ENCODE peak calls at places on chromosome 16, in eight cellular contexts. One of them, this sample, is unnamed.
A peak's percentile ranks its signal among the peaks of the same experiment; 100 is the strongest.

GRCh38 chr16:5065813-5066212 is at the start of gene C16orf89:
- DNase-seq in left ventricle myocardium inferior: no peak
- DNase-seq in tibial artery: no peak
- DNase-seq in adrenal gland: no peak
- DNase-seq in uterus: no peak
- DNase-seq in AG10803: no peak
- DNase-seq in neural progenitor cell: no peak
- DNase-seq in fibroblast of mammary gland: no peak
- DNase-seq in this sample: no peak

GRCh38 chr16:72404299-72404698 is 232.3 kb upstream of the PMFBP1 start:
- DNase-seq in AG10803: peak; percentile 25
- DNase-seq in left ventricle myocardium inferior: no peak
- DNase-seq in neural progenitor cell: no peak
- DNase-seq in tibial artery: no peak
- DNase-seq in uterus: no peak
- DNase-seq in fibroblast of mammary gland: peak; percentile 19
- DNase-seq in adrenal gland: no peak
- DNase-seq in this sample: no peak

GRCh38 chr16:67233596-67233995 is 6.7 kb downstream of the TMEM208 start:
- DNase-seq in AG10803: no peak
- DNase-seq in adrenal gland: no peak
- DNase-seq in fibroblast of mammary gland: no peak
- DNase-seq in neural progenitor cell: no peak
- DNase-seq in tibial artery: no peak
- DNase-seq in left ventricle myocardium inferior: no peak
- DNase-seq in uterus: no peak
- DNase-seq in this sample: peak; percentile 66

GRCh38 chr16:76942089-76942488 is 248.9 kb upstream of the MON1B start:
- DNase-seq in tibial artery: no peak
- DNase-seq in adrenal gland: no peak
- DNase-seq in neural progenitor cell: no peak
- DNase-seq in left ventricle myocardium inferior: no peak
- DNase-seq in AG10803: no peak
- DNase-seq in fibroblast of mammary gland: no peak
- DNase-seq in uterus: no peak
- DNase-seq in this sample: no peak

GRCh38 chr16:19697756-19698318 is 20.2 kb downstream of the KNOP1 start:
- DNase-seq in left ventricle myocardium inferior: no peak
- DNase-seq in uterus: no peak
- DNase-seq in adrenal gland: peak; percentile 59
- DNase-seq in fibroblast of mammary gland: no peak
- DNase-seq in tibial artery: no peak
- DNase-seq in AG10803: no peak
- DNase-seq in neural progenitor cell: no peak
- DNase-seq in this sample: no peak

GRCh38 chr16:81582655-81583441 is 138.2 kb downstream of the CMIP start:
- DNase-seq in AG10803: peak; percentile 63
- DNase-seq in neural progenitor cell: peak; percentile 37
- DNase-seq in adrenal gland: peak; percentile 86
- DNase-seq in uterus: no peak
- DNase-seq in fibroblast of mammary gland: no peak
- DNase-seq in left ventricle myocardium inferior: no peak
- DNase-seq in tibial artery: no peak
- DNase-seq in this sample: peak; percentile 80

GRCh38 chr16:56774009-56774408 is 44.1 kb downstream of the NUP93 start:
- DNase-seq in left ventricle myocardium inferior: no peak
- DNase-seq in adrenal gland: no peak
- DNase-seq in uterus: no peak
- DNase-seq in tibial artery: no peak
- DNase-seq in AG10803: no peak
- DNase-seq in fibroblast of mammary gland: no peak
- DNase-seq in neural progenitor cell: no peak
- DNase-seq in this sample: no peak

GRCh38 chr16:35733971-35734702 is 2274.7 kb downstream of the TP53TG3F start:
- DNase-seq in neural progenitor cell: no peak
- DNase-seq in AG10803: no peak
- DNase-seq in adrenal gland: no peak
- DNase-seq in uterus: no peak
- DNase-seq in fibroblast of mammary gland: no peak
- DNase-seq in tibial artery: no peak
- DNase-seq in left ventricle myocardium inferior: no peak
- DNase-seq in this sample: peak; percentile 60

GRCh38 chr16:90020260-90020837 is 1.1 kb upstream of the DBNDD1 start:
- DNase-seq in uterus: no peak
- DNase-seq in tibial artery: no peak
- DNase-seq in adrenal gland: no peak
- DNase-seq in left ventricle myocardium inferior: no peak
- DNase-seq in AG10803: no peak
- DNase-seq in neural progenitor cell: no peak
- DNase-seq in fibroblast of mammary gland: no peak
- DNase-seq in this sample: no peak

GRCh38 chr16:60107467-60107866 is 1373.4 kb upstream of the GOT2 start:
- DNase-seq in adrenal gland: no peak
- DNase-seq in neural progenitor cell: no peak
- DNase-seq in fibroblast of mammary gland: peak; percentile 55
- DNase-seq in AG10803: peak; percentile 84
- DNase-seq in left ventricle myocardium inferior: no peak
- DNase-seq in tibial artery: no peak
- DNase-seq in uterus: no peak
- DNase-seq in this sample: no peak

GRCh38 chr16:30786115-30786935 is 680 bp downstream of the ZNF629 start:
- DNase-seq in adrenal gland: peak; percentile 75
- DNase-seq in AG10803: peak; percentile 67
- DNase-seq in neural progenitor cell: peak; percentile 71
- DNase-seq in uterus: peak; percentile 39
- DNase-seq in fibroblast of mammary gland: peak; percentile 63
- DNase-seq in left ventricle myocardium inferior: no peak
- DNase-seq in tibial artery: no peak
- DNase-seq in this sample: no peak

GRCh38 chr16:55478827-55479559 is at the start of gene MMP2:
- DNase-seq in neural progenitor cell: peak; percentile 91
- DNase-seq in left ventricle myocardium inferior: peak; percentile 84
- DNase-seq in tibial artery: peak; percentile 86
- DNase-seq in uterus: peak; percentile 87
- DNase-seq in adrenal gland: peak; percentile 82
- DNase-seq in fibroblast of mammary gland: peak; percentile 81
- DNase-seq in AG10803: peak; percentile 89
- DNase-seq in this sample: peak; percentile 87

GRCh38 chr16:65123846-65124513 is 2.1 kb upstream of the CDH11 start:
- DNase-seq in fibroblast of mammary gland: no peak
- DNase-seq in neural progenitor cell: peak; percentile 14
- DNase-seq in left ventricle myocardium inferior: no peak
- DNase-seq in AG10803: no peak
- DNase-seq in uterus: no peak
- DNase-seq in tibial artery: peak; percentile 66
- DNase-seq in adrenal gland: no peak
- DNase-seq in this sample: peak; percentile 75

GRCh38 chr16:2587891-2588565 is 50.2 kb downstream of the PDPK1 start:
- DNase-seq in AG10803: no peak
- DNase-seq in adrenal gland: no peak
- DNase-seq in left ventricle myocardium inferior: peak; percentile 8
- DNase-seq in neural progenitor cell: no peak
- DNase-seq in uterus: no peak
- DNase-seq in tibial artery: no peak
- DNase-seq in fibroblast of mammary gland: no peak
- DNase-seq in this sample: peak; percentile 42

GRCh38 chr16:31421587-31421986 is 6.6 kb downstream of the COX6A2 start:
- DNase-seq in tibial artery: no peak
- DNase-seq in AG10803: no peak
- DNase-seq in adrenal gland: no peak
- DNase-seq in uterus: no peak
- DNase-seq in left ventricle myocardium inferior: no peak
- DNase-seq in fibroblast of mammary gland: no peak
- DNase-seq in neural progenitor cell: no peak
- DNase-seq in this sample: no peak

GRCh38 chr16:72938426-72939164 is 109.3 kb downstream of the ZFHX3 start:
- DNase-seq in left ventricle myocardium inferior: peak; percentile 92
- DNase-seq in AG10803: peak; percentile 91
- DNase-seq in tibial artery: peak; percentile 98
- DNase-seq in adrenal gland: peak; percentile 97
- DNase-seq in uterus: peak; percentile 83
- DNase-seq in fibroblast of mammary gland: peak; percentile 91
- DNase-seq in neural progenitor cell: peak; percentile 32
- DNase-seq in this sample: peak; percentile 92

GRCh38 chr16:27315333-27316037 is 1.7 kb downstream of the IL4R start:
- DNase-seq in AG10803: peak; percentile 43
- DNase-seq in fibroblast of mammary gland: peak; percentile 75
- DNase-seq in tibial artery: peak; percentile 78
- DNase-seq in uterus: peak; percentile 65
- DNase-seq in neural progenitor cell: peak; percentile 43
- DNase-seq in left ventricle myocardium inferior: peak; percentile 27
- DNase-seq in adrenal gland: peak; percentile 84
- DNase-seq in this sample: peak; percentile 87
- H3K4me3 ChIP-seq in AG10803: peak overlapping the region; percentile 83
- H3K4me3 ChIP-seq in fibroblast of mammary gland: peak overlapping the region; percentile 73
- H3K4me3 ChIP-seq in tibial artery: peak overlapping the region; percentile 92
- H3K4me3 ChIP-seq in uterus: peak overlapping the region; percentile 65
- H3K4me3 ChIP-seq in neural progenitor cell: no peak overlapping the region
- H3K4me3 ChIP-seq in left ventricle myocardium inferior: peak overlapping the region; percentile 88
- H3K4me3 ChIP-seq in adrenal gland: peak overlapping the region; percentile 29
- H3K4me3 ChIP-seq in this sample: peak overlapping the region; percentile 58

GRCh38 chr16:14291941-14292825 is 221.1 kb downstream of the MRTFB start:
- DNase-seq in fibroblast of mammary gland: no peak
- DNase-seq in AG10803: no peak
- DNase-seq in uterus: no peak
- DNase-seq in neural progenitor cell: no peak
- DNase-seq in left ventricle myocardium inferior: no peak
- DNase-seq in adrenal gland: peak; percentile 47
- DNase-seq in tibial artery: no peak
- DNase-seq in this sample: no peak

GRCh38 chr16:14286381-14287230 is 215.5 kb downstream of the MRTFB start:
- DNase-seq in uterus: no peak
- DNase-seq in fibroblast of mammary gland: no peak
- DNase-seq in adrenal gland: peak; percentile 56
- DNase-seq in tibial artery: no peak
- DNase-seq in neural progenitor cell: peak; percentile 63
- DNase-seq in left ventricle myocardium inferior: no peak
- DNase-seq in AG10803: no peak
- DNase-seq in this sample: no peak

GRCh38 chr16:14285542-14286380 is 214.6 kb downstream of the MRTFB start:
- DNase-seq in neural progenitor cell: peak; percentile 97
- DNase-seq in fibroblast of mammary gland: peak; percentile 94
- DNase-seq in tibial artery: peak; percentile 96
- DNase-seq in adrenal gland: peak; percentile 98
- DNase-seq in uterus: peak; percentile 96
- DNase-seq in left ventricle myocardium inferior: peak; percentile 93
- DNase-seq in AG10803: peak; percentile 95
- DNase-seq in this sample: peak; percentile 97

GRCh38 chr16:14284930-14285541 is 213.9 kb downstream of the MRTFB start:
- DNase-seq in uterus: no peak
- DNase-seq in AG10803: peak; percentile 67
- DNase-seq in tibial artery: no peak
- DNase-seq in left ventricle myocardium inferior: peak; percentile 54
- DNase-seq in adrenal gland: peak; percentile 86
- DNase-seq in fibroblast of mammary gland: peak; percentile 71
- DNase-seq in neural progenitor cell: peak; percentile 86
- DNase-seq in this sample: peak; percentile 86

DNA sequence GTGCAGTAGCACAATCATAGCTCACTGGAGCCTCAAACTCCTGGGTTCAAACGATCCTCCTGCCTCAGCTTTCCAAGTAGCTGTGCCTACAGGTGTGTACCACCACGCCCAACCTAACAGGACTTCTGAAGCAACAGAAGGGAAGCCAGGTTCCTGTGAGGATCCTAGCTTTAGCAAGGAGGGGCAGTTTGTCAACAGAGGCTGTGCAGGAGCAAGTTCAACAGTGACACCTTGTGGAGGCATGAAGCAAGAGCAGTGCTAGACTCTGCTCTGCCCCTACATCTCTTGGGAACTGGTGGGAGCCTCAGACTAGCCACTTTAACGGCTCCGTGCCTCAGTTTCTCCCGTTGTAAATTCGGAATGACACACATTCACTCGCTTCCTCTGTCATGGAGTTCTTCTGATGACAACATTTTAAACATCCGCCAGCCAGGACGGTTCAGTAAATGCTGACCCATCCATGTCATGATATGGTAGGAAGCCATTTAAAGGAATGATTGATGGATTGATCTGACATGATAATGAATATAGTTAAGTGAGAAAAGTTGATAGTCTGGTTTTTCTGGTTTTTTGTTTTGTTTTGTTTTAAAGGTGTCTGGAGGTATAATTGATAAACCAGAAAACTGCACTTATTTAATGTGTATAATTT is 218.7 kb downstream of the MRTFB start:
- DNase-seq in left ventricle myocardium inferior: no peak
- DNase-seq in AG10803: peak; percentile 8
- DNase-seq in fibroblast of mammary gland: peak; percentile 55
- DNase-seq in uterus: no peak
- DNase-seq in neural progenitor cell: peak; percentile 68
- DNase-seq in adrenal gland: peak; percentile 44
- DNase-seq in tibial artery: no peak
- DNase-seq in this sample: no peak
- TF ChIP-seq CTCF in left ventricle myocardium inferior: peak; percentile 43
- TF ChIP-seq CTCF in AG10803: peak; percentile 46
- TF ChIP-seq CTCF in fibroblast of mammary gland: peak; percentile 79
- TF ChIP-seq CTCF in uterus: peak; percentile 9
- TF ChIP-seq CTCF in neural progenitor cell: peak; percentile 69
- TF ChIP-seq CTCF in adrenal gland: peak; percentile 36
- TF ChIP-seq CTCF in tibial artery: no peak
- TF ChIP-seq CTCF in this sample: peak; percentile 24

GRCh38 chr16:84600343-84601229 is 17.3 kb downstream of the COTL1 start:
- DNase-seq in adrenal gland: no peak
- DNase-seq in AG10803: no peak
- DNase-seq in neural progenitor cell: no peak
- DNase-seq in fibroblast of mammary gland: no peak
- DNase-seq in tibial artery: no peak
- DNase-seq in left ventricle myocardium inferior: no peak
- DNase-seq in uterus: no peak
- DNase-seq in this sample: no peak
- H3K4me3 ChIP-seq in adrenal gland: no peak overlapping the region
- H3K4me3 ChIP-seq in AG10803: no peak overlapping the region
- H3K4me3 ChIP-seq in neural progenitor cell: no peak overlapping the region
- H3K4me3 ChIP-seq in fibroblast of mammary gland: no peak overlapping the region
- H3K4me3 ChIP-seq in tibial artery: no peak overlapping the region
- H3K4me3 ChIP-seq in left ventricle myocardium inferior: no peak overlapping the region
- H3K4me3 ChIP-seq in uterus: no peak overlapping the region
- H3K4me3 ChIP-seq in this sample: no peak overlapping the region

GRCh38 chr16:87671715-87672270 is 69.5 kb downstream of the JPH3 start:
- DNase-seq in left ventricle myocardium inferior: no peak
- DNase-seq in tibial artery: no peak
- DNase-seq in fibroblast of mammary gland: no peak
- DNase-seq in AG10803: no peak
- DNase-seq in neural progenitor cell: no peak
- DNase-seq in uterus: no peak
- DNase-seq in adrenal gland: no peak
- DNase-seq in this sample: no peak

GRCh38 chr16:87669672-87670071 is 67.4 kb downstream of the JPH3 start:
- DNase-seq in fibroblast of mammary gland: no peak
- DNase-seq in adrenal gland: no peak
- DNase-seq in left ventricle myocardium inferior: no peak
- DNase-seq in tibial artery: no peak
- DNase-seq in neural progenitor cell: no peak
- DNase-seq in AG10803: no peak
- DNase-seq in uterus: no peak
- DNase-seq in this sample: no peak

GRCh38 chr16:87667946-87668345 is 65.6 kb downstream of the JPH3 start:
- DNase-seq in tibial artery: no peak
- DNase-seq in left ventricle myocardium inferior: no peak
- DNase-seq in neural progenitor cell: no peak
- DNase-seq in AG10803: no peak
- DNase-seq in fibroblast of mammary gland: no peak
- DNase-seq in adrenal gland: no peak
- DNase-seq in uterus: no peak
- DNase-seq in this sample: no peak

GRCh38 chr16:87674405-87674804 is 72.1 kb downstream of the JPH3 start:
- DNase-seq in left ventricle myocardium inferior: no peak
- DNase-seq in adrenal gland: no peak
- DNase-seq in AG10803: no peak
- DNase-seq in neural progenitor cell: no peak
- DNase-seq in uterus: no peak
- DNase-seq in tibial artery: no peak
- DNase-seq in fibroblast of mammary gland: no peak
- DNase-seq in this sample: no peak

GRCh38 chr16:87671221-87671620 is 68.9 kb downstream of the JPH3 start:
- DNase-seq in adrenal gland: no peak
- DNase-seq in tibial artery: no peak
- DNase-seq in left ventricle myocardium inferior: no peak
- DNase-seq in neural progenitor cell: no peak
- DNase-seq in AG10803: no peak
- DNase-seq in uterus: no peak
- DNase-seq in fibroblast of mammary gland: no peak
- DNase-seq in this sample: no peak
- TF ChIP-seq CTCF in adrenal gland: no peak
- TF ChIP-seq CTCF in tibial artery: no peak
- TF ChIP-seq CTCF in left ventricle myocardium inferior: no peak
- TF ChIP-seq CTCF in neural progenitor cell: no peak
- TF ChIP-seq CTCF in AG10803: no peak
- TF ChIP-seq CTCF in uterus: no peak
- TF ChIP-seq CTCF in fibroblast of mammary gland: no peak
- TF ChIP-seq CTCF in this sample: no peak

This sample was measured in kidney.